ENCODE peak calls at places on chromosome 2, in four cellular contexts. One of them, this sample, is unnamed. For H3K4me1, the result is how much of the 10 kb centered on the place peaks cover.

GRCh38 chr2:20143263-20143662 is 81.7 kb downstream of the SDC1 start:
- DNase-seq in ovary: no peak
- DNase-seq in tibial nerve: no peak
- DNase-seq in A549: no peak
- DNase-seq in this sample: no peak

GRCh38 chr2:133504566-133505505 is 63.4 kb downstream of the NCKAP5 start:
- DNase-seq in ovary: peak
- DNase-seq in tibial nerve: peak
- DNase-seq in A549: no peak
- DNase-seq in this sample: no peak

GRCh38 chr2:226963528-226963927 is 127.7 kb downstream of the RHBDD1 start:
- DNase-seq in ovary: no peak
- DNase-seq in tibial nerve: no peak
- DNase-seq in A549: no peak
- DNase-seq in this sample: no peak

GRCh38 chr2:54271843-54272600 is 16.0 kb upstream of the TSPYL6 start:
- DNase-seq in ovary: no peak
- DNase-seq in tibial nerve: no peak
- DNase-seq in A549: no peak
- DNase-seq in this sample: no peak

GRCh38 chr2:100702444-100703134 is 117.3 kb upstream of the NPAS2 start:
- DNase-seq in ovary: no peak
- DNase-seq in tibial nerve: no peak
- DNase-seq in A549: no peak
- DNase-seq in this sample: no peak

GRCh38 chr2:207869784-207870778 is 100.4 kb upstream of the FZD5 start:
- DNase-seq in ovary: no peak
- DNase-seq in tibial nerve: no peak
- DNase-seq in A549: peak
- DNase-seq in this sample: no peak

GRCh38 chr2:144890828-144891227 is 370.9 kb upstream of the ZEB2 start:
- DNase-seq in ovary: no peak
- DNase-seq in tibial nerve: no peak
- DNase-seq in A549: peak
- DNase-seq in this sample: no peak

GRCh38 chr2:33210626-33211025 is 263.9 kb downstream of the LTBP1 start:
- DNase-seq in ovary: no peak
- DNase-seq in tibial nerve: no peak
- DNase-seq in A549: peak
- DNase-seq in this sample: no peak

GRCh38 chr2:44936715-44937687 is 4.5 kb upstream of the SIX3 start:
- DNase-seq in ovary: no peak
- DNase-seq in tibial nerve: no peak
- DNase-seq in A549: no peak
- DNase-seq in this sample: peak

DNA sequence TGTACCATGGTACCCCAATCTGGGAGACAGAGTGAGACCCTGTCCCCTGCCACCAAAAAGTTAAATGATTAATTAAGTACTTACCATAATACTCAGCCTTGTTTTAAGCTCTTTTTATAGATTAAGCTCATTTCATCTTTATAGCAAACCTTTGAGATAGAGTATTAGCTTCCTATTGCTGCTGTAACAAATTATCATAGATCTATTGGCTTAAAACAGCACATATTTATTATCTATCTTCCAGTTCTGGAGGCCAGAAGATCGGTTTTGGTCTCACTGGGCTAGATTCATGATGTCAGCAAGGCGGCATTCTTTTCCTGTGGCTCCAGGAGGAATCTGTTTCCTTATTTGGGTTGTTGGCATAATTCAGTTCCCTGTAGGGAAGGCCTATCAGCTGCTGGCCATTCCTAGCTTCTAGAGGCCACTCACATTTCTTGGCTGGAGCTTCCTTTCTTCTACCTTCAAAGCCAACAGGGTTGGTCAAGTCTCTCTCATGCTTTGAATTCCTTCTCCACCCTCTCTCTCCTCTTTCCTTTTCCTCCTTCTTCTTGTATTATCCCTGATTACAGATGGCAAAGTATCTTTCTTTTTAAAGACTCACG is 13.7 kb upstream of the GREB1 start:
- DNase-seq in ovary: no peak
- DNase-seq in tibial nerve: no peak
- DNase-seq in A549: no peak
- DNase-seq in this sample: no peak
- TF ChIP-seq EP300 in ovary: no peak
- TF ChIP-seq EP300 in tibial nerve: no peak
- TF ChIP-seq EP300 in A549: no peak
- TF ChIP-seq EP300 in this sample: no peak

GRCh38 chr2:214710729-214711128 is 98.8 kb downstream of the BARD1 start:
- DNase-seq in ovary: no peak
- DNase-seq in tibial nerve: no peak
- DNase-seq in A549: no peak
- DNase-seq in this sample: no peak

DNA sequence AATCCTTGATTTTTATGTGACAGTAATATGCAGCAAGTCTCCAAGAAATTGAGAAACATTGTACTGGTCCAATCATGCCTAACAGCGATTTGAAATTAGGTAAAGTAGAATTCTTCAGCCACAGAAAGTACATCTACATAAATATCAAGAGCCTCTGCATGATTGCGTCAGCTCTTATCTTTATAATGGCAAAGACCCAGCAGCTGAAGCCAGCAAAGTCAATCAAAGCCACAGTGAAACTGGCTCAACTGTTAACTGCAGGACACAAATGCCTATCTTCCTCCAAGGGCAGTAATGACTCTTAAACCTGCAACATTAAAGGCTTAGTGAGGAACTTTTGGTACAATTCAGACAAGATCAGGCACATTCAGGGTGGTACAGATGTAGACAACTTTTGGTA is 102.5 kb downstream of the BARD1 start:
- DNase-seq in ovary: no peak
- DNase-seq in tibial nerve: no peak
- DNase-seq in A549: no peak
- DNase-seq in this sample: no peak
- H3K4me1 ChIP-seq in ovary: under half
- H3K4me1 ChIP-seq in tibial nerve: under half
- H3K4me1 ChIP-seq in A549: under half
- H3K4me1 ChIP-seq in this sample: under half

GRCh38 chr2:174546519-174547506 is 50.8 kb downstream of the WIPF1 start:
- DNase-seq in ovary: no peak
- DNase-seq in tibial nerve: peak
- DNase-seq in A549: no peak
- DNase-seq in this sample: no peak
- TF ChIP-seq CTCF in ovary: no peak
- TF ChIP-seq CTCF in tibial nerve: peak
- TF ChIP-seq CTCF in A549: peak
- TF ChIP-seq CTCF in this sample: no peak

GRCh38 chr2:66434679-66435548 is at the start of gene MEIS1:
- DNase-seq in ovary: peak
- DNase-seq in tibial nerve: peak
- DNase-seq in A549: peak
- DNase-seq in this sample: peak
- TF ChIP-seq EP300 in ovary: peak
- TF ChIP-seq EP300 in tibial nerve: peak
- TF ChIP-seq EP300 in A549: no peak
- TF ChIP-seq EP300 in this sample: no peak

GRCh38 chr2:46539327-46540276 is 60.2 kb downstream of the TMEM247 start:
- DNase-seq in ovary: no peak
- DNase-seq in tibial nerve: peak
- DNase-seq in A549: no peak
- DNase-seq in this sample: no peak

GRCh38 chr2:46537046-46537445 is 57.7 kb downstream of the TMEM247 start:
- DNase-seq in ovary: no peak
- DNase-seq in tibial nerve: no peak
- DNase-seq in A549: no peak
- DNase-seq in this sample: no peak

GRCh38 chr2:46540496-46541342 is 61.4 kb downstream of the TMEM247 start:
- DNase-seq in ovary: no peak
- DNase-seq in tibial nerve: peak
- DNase-seq in A549: peak
- DNase-seq in this sample: no peak

GRCh38 chr2:46537624-46538023 is 58.3 kb downstream of the TMEM247 start:
- DNase-seq in ovary: no peak
- DNase-seq in tibial nerve: peak
- DNase-seq in A549: no peak
- DNase-seq in this sample: no peak

GRCh38 chr2:46538393-46538792 is 59.0 kb downstream of the TMEM247 start:
- DNase-seq in ovary: no peak
- DNase-seq in tibial nerve: peak
- DNase-seq in A549: no peak
- DNase-seq in this sample: no peak
- H3K4me1 ChIP-seq in ovary: under half
- H3K4me1 ChIP-seq in tibial nerve: under half
- H3K4me1 ChIP-seq in A549: under half
- H3K4me1 ChIP-seq in this sample: under half

DNA sequence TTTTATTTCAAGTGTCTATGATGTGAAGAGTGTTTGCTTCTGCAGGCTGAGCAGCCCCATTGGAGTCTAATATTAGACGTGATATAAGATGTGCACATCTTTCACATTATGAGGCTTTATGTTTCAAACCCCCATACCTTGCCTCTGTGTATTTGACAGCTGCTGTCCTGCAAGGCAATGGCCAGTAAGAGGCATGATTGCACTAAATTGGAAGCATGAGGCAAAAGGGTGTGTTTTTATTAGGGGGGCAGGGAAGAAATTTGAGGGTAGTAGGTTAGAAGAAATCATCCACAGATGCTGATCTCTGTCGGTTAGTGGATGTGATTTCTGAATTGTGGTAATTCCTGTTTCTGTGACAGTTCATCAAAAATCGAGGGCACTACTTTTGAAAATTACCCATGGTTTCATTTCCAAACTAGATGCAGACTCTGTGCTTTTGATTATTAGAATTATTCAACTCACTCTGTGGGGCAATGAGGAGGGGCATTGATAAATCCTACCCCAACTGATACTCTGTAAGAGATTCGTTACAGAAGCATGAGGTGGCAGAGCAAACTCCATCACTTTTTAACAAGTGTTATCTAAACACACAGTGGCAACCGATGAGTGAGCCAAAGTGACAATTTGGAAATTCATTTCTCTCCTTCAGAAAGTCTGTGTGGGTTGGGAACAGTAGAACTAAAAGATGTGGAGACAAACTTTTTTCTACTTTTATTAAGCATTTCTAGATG is 452.9 kb downstream of the ARHGAP15 start:
- DNase-seq in ovary: no peak
- DNase-seq in tibial nerve: no peak
- DNase-seq in A549: no peak
- DNase-seq in this sample: no peak
- TF ChIP-seq CTCF in ovary: no peak
- TF ChIP-seq CTCF in tibial nerve: peak
- TF ChIP-seq CTCF in A549: peak
- TF ChIP-seq CTCF in this sample: no peak

GRCh38 chr2:148020358-148021058 is at the start of gene ORC4:
- DNase-seq in ovary: peak
- DNase-seq in tibial nerve: peak
- DNase-seq in A549: peak
- DNase-seq in this sample: peak
- TF ChIP-seq EP300 in ovary: peak
- TF ChIP-seq EP300 in tibial nerve: peak
- TF ChIP-seq EP300 in A549: no peak
- TF ChIP-seq EP300 in this sample: no peak

GRCh38 chr2:197893403-197894177 is 89.2 kb downstream of the PLCL1 start:
- DNase-seq in ovary: no peak
- DNase-seq in tibial nerve: no peak
- DNase-seq in A549: no peak
- DNase-seq in this sample: no peak
- H3K4me1 ChIP-seq in ovary: under half
- H3K4me1 ChIP-seq in tibial nerve: under half
- H3K4me1 ChIP-seq in A549: under half
- H3K4me1 ChIP-seq in this sample: under half

GRCh38 chr2:170095380-170095779 is 82.6 kb upstream of the MYO3B start:
- DNase-seq in ovary: no peak
- DNase-seq in tibial nerve: no peak
- DNase-seq in A549: no peak
- DNase-seq in this sample: no peak

GRCh38 chr2:170101789-170102188 is 76.2 kb upstream of the MYO3B start:
- DNase-seq in ovary: no peak
- DNase-seq in tibial nerve: no peak
- DNase-seq in A549: no peak
- DNase-seq in this sample: no peak

DNA sequence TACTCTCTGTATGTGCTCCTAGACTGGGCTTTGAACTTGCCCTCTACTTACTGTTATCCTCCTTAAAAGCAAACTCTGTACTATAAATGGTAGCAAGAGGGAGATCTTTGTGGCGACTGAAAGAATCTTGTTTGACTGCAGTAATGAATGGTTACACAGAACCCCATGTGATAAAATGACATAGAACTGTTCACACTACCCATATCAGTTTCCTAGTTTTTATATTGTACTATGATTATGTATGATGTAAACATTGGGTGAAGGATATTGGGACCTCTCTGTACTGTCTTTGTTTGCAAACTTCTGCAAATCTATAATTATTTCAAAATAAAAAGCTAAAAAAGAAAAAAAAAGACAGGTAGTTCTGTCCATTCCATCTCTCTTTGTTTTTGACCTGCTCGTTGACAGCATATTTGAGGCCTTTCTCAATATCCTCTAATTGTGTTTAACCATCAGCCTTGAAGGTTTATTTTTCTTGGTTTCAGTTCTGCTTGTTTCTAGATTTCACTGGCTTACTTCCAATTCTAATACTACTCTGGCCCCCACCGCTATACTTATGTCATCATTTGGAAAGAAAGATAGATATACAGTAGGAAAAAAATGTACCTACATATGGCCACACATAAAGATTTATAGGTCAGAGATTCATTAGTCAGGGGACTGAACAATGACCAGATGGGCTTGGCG is 79.2 kb upstream of the MYO3B start:
- DNase-seq in ovary: no peak
- DNase-seq in tibial nerve: no peak
- DNase-seq in A549: no peak
- DNase-seq in this sample: no peak
- TF ChIP-seq CTCF in ovary: no peak
- TF ChIP-seq CTCF in tibial nerve: no peak
- TF ChIP-seq CTCF in A549: no peak
- TF ChIP-seq CTCF in this sample: no peak

GRCh38 chr2:229695971-229696370 is 18.4 kb downstream of the DNER start:
- DNase-seq in ovary: no peak
- DNase-seq in tibial nerve: no peak
- DNase-seq in A549: no peak
- DNase-seq in this sample: no peak
- TF ChIP-seq EP300 in ovary: no peak
- TF ChIP-seq EP300 in tibial nerve: no peak
- TF ChIP-seq EP300 in A549: no peak
- TF ChIP-seq EP300 in this sample: no peak